ENCODE peak calls at places on chromosomes 12 and 14, in four cellular contexts. One of them, this sample, is unnamed.

GRCh38 chr12:58765653-58766554 is 154.4 kb downstream of the LRIG3 start:
- DNase-seq in frontal cortex: no peak
- DNase-seq in mucosa of gallbladder: peak
- DNase-seq in stimulated activated CD4-positive, alpha-beta T cell treated with anti-CD3 and anti-CD28 coated beads, Interleukin-4, amount 100 ng/mL, for 24 hours: no peak
- DNase-seq in this sample: no peak

GRCh38 chr12:30996752-30997151 is 70.2 kb downstream of the TSPAN11 start:
- DNase-seq in stimulated activated CD4-positive, alpha-beta T cell treated with anti-CD3 and anti-CD28 coated beads, Interleukin-4, amount 100 ng/mL, for 24 hours: no peak
- DNase-seq in frontal cortex: no peak
- DNase-seq in mucosa of gallbladder: no peak
- DNase-seq in this sample: no peak

GRCh38 chr12:12985817-12986408 is 14.2 kb downstream of the HEBP1 start:
- DNase-seq in stimulated activated CD4-positive, alpha-beta T cell treated with anti-CD3 and anti-CD28 coated beads, Interleukin-4, amount 100 ng/mL, for 24 hours: no peak
- DNase-seq in frontal cortex: no peak
- DNase-seq in mucosa of gallbladder: no peak
- DNase-seq in this sample: peak

GRCh38 chr12:102675672-102676071 is 195.3 kb upstream of the IGF1 start:
- DNase-seq in stimulated activated CD4-positive, alpha-beta T cell treated with anti-CD3 and anti-CD28 coated beads, Interleukin-4, amount 100 ng/mL, for 24 hours: no peak
- DNase-seq in frontal cortex: no peak
- DNase-seq in mucosa of gallbladder: no peak
- DNase-seq in this sample: no peak

GRCh38 chr12:47591795-47592194 is 114.0 kb downstream of the RPAP3 start:
- DNase-seq in frontal cortex: no peak
- DNase-seq in stimulated activated CD4-positive, alpha-beta T cell treated with anti-CD3 and anti-CD28 coated beads, Interleukin-4, amount 100 ng/mL, for 24 hours: no peak
- DNase-seq in mucosa of gallbladder: no peak
- DNase-seq in this sample: no peak

GRCh38 chr12:90211017-90211416 is 502.4 kb upstream of the ATP2B1 start:
- DNase-seq in mucosa of gallbladder: no peak
- DNase-seq in frontal cortex: no peak
- DNase-seq in stimulated activated CD4-positive, alpha-beta T cell treated with anti-CD3 and anti-CD28 coated beads, Interleukin-4, amount 100 ng/mL, for 24 hours: no peak
- DNase-seq in this sample: no peak

GRCh38 chr12:32305163-32305562 is 94.2 kb upstream of the FGD4 start:
- DNase-seq in frontal cortex: no peak
- DNase-seq in stimulated activated CD4-positive, alpha-beta T cell treated with anti-CD3 and anti-CD28 coated beads, Interleukin-4, amount 100 ng/mL, for 24 hours: peak
- DNase-seq in mucosa of gallbladder: peak
- DNase-seq in this sample: no peak

GRCh38 chr12:9340422-9341259 is 132.4 kb upstream of the PZP start:
- DNase-seq in stimulated activated CD4-positive, alpha-beta T cell treated with anti-CD3 and anti-CD28 coated beads, Interleukin-4, amount 100 ng/mL, for 24 hours: no peak
- DNase-seq in frontal cortex: no peak
- DNase-seq in mucosa of gallbladder: no peak
- DNase-seq in this sample: no peak

GRCh38 chr12:27623645-27624044 is 72.6 kb upstream of the REP15 start:
- DNase-seq in stimulated activated CD4-positive, alpha-beta T cell treated with anti-CD3 and anti-CD28 coated beads, Interleukin-4, amount 100 ng/mL, for 24 hours: no peak
- DNase-seq in frontal cortex: no peak
- DNase-seq in mucosa of gallbladder: no peak
- DNase-seq in this sample: no peak

GRCh38 chr14:94946244-94946643 is 176.3 kb upstream of the GSC start:
- DNase-seq in frontal cortex: no peak
- DNase-seq in stimulated activated CD4-positive, alpha-beta T cell treated with anti-CD3 and anti-CD28 coated beads, Interleukin-4, amount 100 ng/mL, for 24 hours: no peak
- DNase-seq in mucosa of gallbladder: no peak
- DNase-seq in this sample: no peak

GRCh38 chr12:66538970-66539369 is 139.9 kb downstream of the GRIP1 start:
- DNase-seq in frontal cortex: no peak
- DNase-seq in stimulated activated CD4-positive, alpha-beta T cell treated with anti-CD3 and anti-CD28 coated beads, Interleukin-4, amount 100 ng/mL, for 24 hours: no peak
- DNase-seq in mucosa of gallbladder: no peak
- DNase-seq in this sample: no peak

GRCh38 chr14:38208825-38209562 is 1.3 kb downstream of the SSTR1 start:
- DNase-seq in mucosa of gallbladder: peak
- DNase-seq in stimulated activated CD4-positive, alpha-beta T cell treated with anti-CD3 and anti-CD28 coated beads, Interleukin-4, amount 100 ng/mL, for 24 hours: no peak
- DNase-seq in frontal cortex: no peak
- DNase-seq in this sample: no peak

GRCh38 chr14:89673499-89674225 is 256.6 kb upstream of the FOXN3 start:
- DNase-seq in mucosa of gallbladder: no peak
- DNase-seq in frontal cortex: no peak
- DNase-seq in stimulated activated CD4-positive, alpha-beta T cell treated with anti-CD3 and anti-CD28 coated beads, Interleukin-4, amount 100 ng/mL, for 24 hours: peak
- DNase-seq in this sample: no peak

GRCh38 chr12:88308825-88309224 is 166.7 kb downstream of the TMTC3 start:
- DNase-seq in frontal cortex: no peak
- DNase-seq in mucosa of gallbladder: no peak
- DNase-seq in stimulated activated CD4-positive, alpha-beta T cell treated with anti-CD3 and anti-CD28 coated beads, Interleukin-4, amount 100 ng/mL, for 24 hours: no peak
- DNase-seq in this sample: no peak

GRCh38 chr14:37422748-37423147 is 172.3 kb downstream of the FOXA1 start:
- DNase-seq in mucosa of gallbladder: no peak
- DNase-seq in frontal cortex: no peak
- DNase-seq in stimulated activated CD4-positive, alpha-beta T cell treated with anti-CD3 and anti-CD28 coated beads, Interleukin-4, amount 100 ng/mL, for 24 hours: no peak
- DNase-seq in this sample: no peak

This sample was measured in GDM1.